ENCODE peak calls at places on chromosome 1, in five cellular contexts. N, C, D, E and Z are unnamed samples.

GRCh38 chr1:112196731-112197130 is 199.3 kb upstream of the CTTNBP2NL start:
- DNase-seq in C (no peak), D (no peak), N (no peak), E (no peak), Z (no peak)

GRCh38 chr1:207495816-207496792 is at the start of gene CR1:
- DNase-seq in N (peak; percentile 25), C (peak; percentile 12), D (peak; percentile 52), E (no peak), Z (no peak)

GRCh38 chr1:93288558-93288957 is 57.1 kb upstream of the DR1 start:
- DNase-seq in E (no peak), D (no peak), C (no peak), N (peak; percentile 5), Z (no peak)

GRCh38 chr1:201376464-201377374 is 761 bp downstream of the TNNT2 start:
- DNase-seq in C (no peak), E (peak; percentile 47), D (peak; percentile 94), N (peak; percentile 52), Z (no peak)

GRCh38 chr1:24048205-24048869 is 63.6 kb downstream of the MYOM3 start:
- DNase-seq in C (no peak), N (no peak), E (no peak), D (no peak), Z (no peak)

GRCh38 chr1:31755197-31755611 is 8.9 kb downstream of the ADGRB2 start:
- DNase-seq in D (no peak), E (no peak), C (no peak), N (peak; percentile 56), Z (no peak)

GRCh38 chr1:67399594-67399993 is 30.6 kb downstream of the SERBP1 start:
- DNase-seq in D (no peak), N (no peak), E (no peak), C (no peak), Z (no peak)

GRCh38 chr1:94240822-94241221 is 3.4 kb upstream of the ARHGAP29 start:
- DNase-seq in D (peak; percentile 50), C (no peak), N (no peak), E (peak; percentile 35), Z (no peak)

GRCh38 chr1:26357121-26357602 is 3.2 kb upstream of the CRYBG2 start:
- DNase-seq in E (no peak), N (no peak), D (peak; percentile 64), C (no peak), Z (no peak)

GRCh38 chr1:39301606-39302005 is 97.1 kb downstream of the MACF1 start:
- DNase-seq in N (peak; percentile 7), E (no peak), C (no peak), D (no peak), Z (no peak)

GRCh38 chr1:44646276-44646675 is 28.0 kb downstream of the TMEM53 start:
- DNase-seq in D (no peak), E (no peak), C (no peak), N (no peak), Z (no peak)

GRCh38 chr1:109185990-109186703 is 27.6 kb upstream of the SARS1 start:
- DNase-seq in N (no peak), C (no peak), D (no peak), E (no peak), Z (no peak)

GRCh38 chr1:19811206-19811851 is 3.8 kb downstream of the RNF186 start:
- DNase-seq in C (peak; percentile 27), N (peak; percentile 51), D (peak; percentile 74), E (peak; percentile 49), Z (no peak)

GRCh38 chr1:30538906-30539855 is 184.2 kb downstream of the MATN1 start:
- DNase-seq in N (no peak), E (no peak), D (no peak), C (no peak), Z (no peak)

GRCh38 chr1:210853276-210853675 is 280.7 kb downstream of the KCNH1 start:
- DNase-seq in D (no peak), C (no peak), E (no peak), N (no peak), Z (no peak)

GRCh38 chr1:32702599-32703478 is at the start of gene SYNC:
- DNase-seq in D (peak; percentile 91), E (peak; percentile 69), C (no peak), N (peak; percentile 90), Z (no peak)

GRCh38 chr1:247561711-247562110 is 12.8 kb downstream of the GCSAML start:
- DNase-seq in C (no peak), E (no peak), N (no peak), D (no peak), Z (no peak)

GRCh38 chr1:223256034-223256433 is 107.9 kb downstream of the SUSD4 start:
- DNase-seq in N (no peak), D (no peak), C (no peak), E (no peak), Z (no peak)

GRCh38 chr1:57204942-57205787 is 218.7 kb downstream of the DAB1 start:
- DNase-seq in N (peak; percentile 2), D (peak; percentile 43), E (no peak), C (no peak), Z (no peak)

GRCh38 chr1:3459051-3459908 is 4.8 kb downstream of the ARHGEF16 start:
- DNase-seq in E (no peak), N (no peak), D (no peak), C (no peak), Z (no peak)

GRCh38 chr1:49465486-49466185 is 558.1 kb downstream of the AGBL4 start:
- DNase-seq in N (no peak), C (no peak), D (no peak), E (no peak), Z (no peak)